ENCODE peak calls at places on chromosomes 5 and 9, in seven cellular contexts. W is GM23248, K is OCI-LY7, C is GM23338, U is HCT116, R is neural progenitor cell, O is hepatocyte. P is an unnamed sample.
A peak's percentile ranks its signal among the peaks of the same experiment; 100 is the strongest.

GRCh38 chr9:100999914-101000540 is 28.5 kb upstream of the PLPPR1 start:
- DNase-seq in O (no peak), W (no peak), K (no peak), U (no peak), R (no peak), C (no peak), P (no peak)

GRCh38 chr5:4976918-4977317 is 163.2 kb upstream of the ADAMTS16 start:
- DNase-seq in K (no peak), C (no peak), U (no peak), R (no peak), W (peak; percentile 57), O (no peak), P (no peak)

GRCh38 chr5:170070556-170071412 is 34.9 kb upstream of the FOXI1 start:
- DNase-seq in U (peak; percentile 16), W (peak; percentile 77), K (peak; percentile 15), R (peak; percentile 88), O (peak; percentile 72), C (peak; percentile 81), P (peak; percentile 30)

GRCh38 chr9:79256691-79257213 is 315.0 kb upstream of the TLE4 start:
- DNase-seq in K (no peak), R (peak; percentile 82), O (peak; percentile 34), C (peak; percentile 26), U (no peak), W (peak; percentile 55), P (peak; percentile 64)

GRCh38 chr5:14118551-14119320 is 24.4 kb upstream of the TRIO start:
- DNase-seq in O (no peak), W (no peak), K (no peak), R (peak; percentile 46), U (no peak), C (peak; percentile 44), P (no peak)

GRCh38 chr5:4896328-4896727 is 243.8 kb upstream of the ADAMTS16 start:
- DNase-seq in C (no peak), K (no peak), W (no peak), O (no peak), U (no peak), R (no peak), P (no peak)

GRCh38 chr9:106921341-106921899 is 58.5 kb downstream of the ZNF462 start:
- DNase-seq in C (peak; percentile 21), K (no peak), W (peak; percentile 59), U (peak; percentile 23), R (peak; percentile 21), O (peak; percentile 91), P (no peak)

GRCh38 chr5:157196045-157196444 is 15.4 kb downstream of the ITK start:
- DNase-seq in W (no peak), K (no peak), U (no peak), C (no peak), R (no peak), O (no peak), P (no peak)

GRCh38 chr5:116637149-116637740 is 62.6 kb upstream of the SEMA6A start:
- DNase-seq in W (no peak), R (no peak), K (no peak), U (no peak), C (no peak), O (no peak), P (no peak)

GRCh38 chr9:33164138-33164809 is 2.9 kb downstream of the B4GALT1 start:
- DNase-seq in R (no peak), O (no peak), W (peak; percentile 53), U (no peak), C (no peak), K (peak; percentile 40), P (no peak)

GRCh38 chr9:113919825-113920224 is 43.7 kb downstream of the ZNF618 start:
- DNase-seq in C (peak; percentile 44), K (no peak), R (no peak), U (no peak), W (no peak), O (peak; percentile 23), P (no peak)

GRCh38 chr9:121350993-121351561 is 19.0 kb downstream of the STOM start:
- DNase-seq in O (peak; percentile 79), U (peak; percentile 38), R (no peak), W (peak; percentile 95), K (no peak), C (no peak), P (peak; percentile 72)

GRCh38 chr5:155052532-155052931 is 39.0 kb downstream of the KIF4B start:
- DNase-seq in K (no peak), C (no peak), W (no peak), O (peak; percentile 22), U (no peak), R (no peak), P (no peak)

GRCh38 chr5:155050384-155051019 is 36.9 kb downstream of the KIF4B start:
- DNase-seq in W (no peak), C (peak; percentile 17), R (peak; percentile 31), U (no peak), O (peak; percentile 13), K (no peak), P (no peak)

GRCh38 chr5:155047818-155048217 is 34.3 kb downstream of the KIF4B start:
- DNase-seq in W (no peak), R (no peak), K (no peak), U (no peak), O (no peak), C (peak; percentile 23), P (no peak)

GRCh38 chr5:155046591-155046990 is 33.0 kb downstream of the KIF4B start:
- DNase-seq in K (no peak), U (no peak), W (no peak), R (no peak), C (peak; percentile 35), O (no peak), P (no peak)

GRCh38 chr5:155049569-155050383 is 36.2 kb downstream of the KIF4B start:
- DNase-seq in O (peak; percentile 42), K (peak; percentile 11), W (peak; percentile 28), C (peak; percentile 76), U (peak; percentile 7), R (peak; percentile 41), P (peak; percentile 31)
- TF ChIP-seq EZH2phosphoT487 in O (no peak), K (no peak), W (no peak), C (no peak), U (no peak), R (no peak), P (no peak)

GRCh38 chr5:95759634-95760033 is 28.5 kb downstream of the RHOBTB3 start:
- DNase-seq in W (peak; percentile 33), O (peak; percentile 44), K (no peak), R (no peak), U (no peak), C (no peak), P (peak; percentile 11)
- TF ChIP-seq EZH2phosphoT487 in W (no peak), O (no peak), K (no peak), R (no peak), U (no peak), C (no peak), P (no peak)

DNA sequence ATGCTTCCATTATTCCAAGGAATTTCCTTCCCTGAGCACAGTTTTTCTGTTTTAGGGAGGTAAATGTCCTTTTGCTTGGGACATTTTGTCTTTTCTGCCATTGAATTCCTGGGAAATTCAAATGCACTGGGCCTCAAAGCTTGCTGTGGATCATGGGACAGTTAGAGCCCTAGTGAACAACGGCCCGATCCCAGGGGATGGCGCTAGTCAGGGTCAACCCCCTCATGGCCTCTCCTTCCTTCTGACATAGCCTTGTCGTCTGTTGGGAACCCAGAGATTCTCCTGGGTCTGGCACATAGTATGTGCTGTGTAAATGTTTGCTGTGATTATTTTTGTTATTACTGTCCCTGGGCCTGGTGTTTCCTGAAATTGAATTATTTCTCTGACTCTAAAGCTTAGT is 30.7 kb upstream of the COL15A1 start:
- DNase-seq in K (no peak), O (no peak), C (no peak), U (no peak), W (no peak), R (no peak), P (no peak)
- TF ChIP-seq EZH2phosphoT487 in K (no peak), O (no peak), C (no peak), U (no peak), W (no peak), R (no peak), P (no peak)

DNA sequence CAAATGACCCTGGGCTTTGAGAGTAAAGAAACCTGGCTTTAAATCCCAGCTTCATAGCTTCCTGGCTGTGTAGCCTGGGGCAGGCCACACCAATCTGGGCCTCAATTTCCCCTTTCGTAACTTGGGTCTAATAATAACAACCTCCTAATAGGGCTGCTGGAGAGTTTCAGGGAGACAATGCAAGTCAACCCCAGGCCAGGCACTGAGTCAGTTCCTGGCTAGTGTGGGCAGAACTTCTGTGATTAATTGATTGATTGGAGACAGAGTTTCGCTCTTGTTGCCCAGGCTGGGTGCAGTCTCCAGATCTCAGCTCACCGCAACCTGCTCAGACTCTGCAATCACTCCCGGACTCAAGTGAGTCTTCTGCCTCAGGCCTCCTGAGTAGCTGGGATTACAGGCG is 3.4 kb upstream of the SH2D3C start:
- DNase-seq in K (no peak), W (no peak), O (no peak), C (no peak), R (no peak), U (no peak), P (no peak)
- TF ChIP-seq EZH2phosphoT487 in K (no peak), W (no peak), O (no peak), C (no peak), R (no peak), U (no peak), P (no peak)

DNA sequence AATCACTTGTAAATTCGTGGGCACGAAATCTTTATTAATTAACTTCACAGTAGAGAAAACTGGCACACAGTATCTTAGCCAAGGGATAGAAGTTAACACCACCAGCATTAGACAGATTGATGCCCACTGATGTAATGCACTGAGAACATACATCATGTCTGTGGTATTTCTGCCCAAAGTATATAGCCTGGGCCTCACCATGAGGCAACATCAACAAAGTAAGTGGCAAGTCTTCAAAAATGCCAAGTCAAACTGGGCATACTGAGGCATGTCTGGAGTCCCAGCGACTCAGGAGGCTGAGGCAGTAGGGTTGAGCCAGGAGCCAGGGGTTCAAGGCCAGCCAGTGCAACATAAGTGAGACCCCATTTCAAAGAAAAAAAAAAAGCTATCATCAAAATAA is 79.5 kb downstream of the GLIS3 start:
- DNase-seq in W (peak; percentile 19), C (no peak), K (no peak), U (no peak), O (no peak), R (no peak), P (no peak)
- TF ChIP-seq EZH2phosphoT487 in W (no peak), C (no peak), K (no peak), U (no peak), O (no peak), R (no peak), P (no peak)

GRCh38 chr5:73625905-73626811 is at the start of gene ARHGEF28:
- DNase-seq in K (no peak), C (peak; percentile 72), R (peak; percentile 82), U (no peak), O (peak; percentile 77), W (peak; percentile 82), P (peak; percentile 80)
- TF ChIP-seq EZH2phosphoT487 in K (no peak), C (no peak), R (peak; percentile 42), U (no peak), O (no peak), W (no peak), P (no peak)

DNA sequence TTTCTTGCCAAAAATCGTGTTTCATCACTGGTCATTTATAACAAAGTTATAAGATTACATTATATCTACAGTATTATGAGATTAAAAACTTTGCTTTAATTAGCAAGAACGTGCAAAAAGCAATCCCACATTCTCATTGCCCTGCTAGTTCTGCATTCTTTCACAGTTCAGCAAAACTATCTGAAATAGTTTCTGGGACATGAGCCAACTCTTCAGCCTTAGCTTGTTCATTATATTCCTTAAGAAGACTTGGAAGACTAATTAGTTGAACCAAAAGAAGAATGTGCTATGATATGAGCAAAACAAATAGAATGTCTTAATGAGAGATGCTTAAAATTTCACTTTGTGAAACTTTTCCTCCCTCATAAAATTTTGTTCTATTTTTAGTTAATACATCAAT is 76.7 kb downstream of the ITGA1 start:
- DNase-seq in C (no peak), O (no peak), W (peak; percentile 69), K (no peak), U (no peak), R (no peak), P (no peak)
- TF ChIP-seq EZH2phosphoT487 in C (no peak), O (no peak), W (no peak), K (no peak), U (no peak), R (no peak), P (no peak)

GRCh38 chr9:75739884-75740611 is 150.4 kb upstream of the PCSK5 start:
- DNase-seq in K (no peak), R (peak; percentile 53), O (no peak), U (no peak), W (no peak), C (no peak), P (no peak)
- TF ChIP-seq EZH2phosphoT487 in K (no peak), R (no peak), O (no peak), U (no peak), W (no peak), C (no peak), P (no peak)

P was measured in PC-3.